ENCODE peak calls at places on chromosome 21, in eight cellular contexts. One of them, this sample, is unnamed.

GRCh38 chr21:15549671-15550070 is 180.1 kb upstream of the USP25 start:
- DNase-seq in AG04450: no peak
- DNase-seq in activated CD4-positive, alpha-beta memory T cell treated with anti-CD3 and anti-CD28 coated beads, Interleukin-2, amount 10 ng/mL, durations not matched to agents 7 days and 5 days: no peak
- DNase-seq in WTC11: no peak
- DNase-seq in AG20443: peak; percentile 27
- DNase-seq in EL: peak; percentile 73
- DNase-seq in KG1: no peak
- DNase-seq in T47D: no peak
- DNase-seq in this sample: no peak

GRCh38 chr21:29433366-29434059 is 134.8 kb downstream of the BACH1 start:
- DNase-seq in AG04450: peak; percentile 44
- DNase-seq in activated CD4-positive, alpha-beta memory T cell treated with anti-CD3 and anti-CD28 coated beads, Interleukin-2, amount 10 ng/mL, durations not matched to agents 7 days and 5 days: no peak
- DNase-seq in WTC11: no peak
- DNase-seq in AG20443: no peak
- DNase-seq in EL: no peak
- DNase-seq in KG1: no peak
- DNase-seq in T47D: peak; percentile 17
- DNase-seq in this sample: no peak

GRCh38 chr21:38202811-38203210 is 54.0 kb upstream of the KCNJ15 start:
- DNase-seq in AG04450: no peak
- DNase-seq in activated CD4-positive, alpha-beta memory T cell treated with anti-CD3 and anti-CD28 coated beads, Interleukin-2, amount 10 ng/mL, durations not matched to agents 7 days and 5 days: no peak
- DNase-seq in WTC11: no peak
- DNase-seq in AG20443: no peak
- DNase-seq in EL: no peak
- DNase-seq in KG1: no peak
- DNase-seq in T47D: no peak
- DNase-seq in this sample: no peak

GRCh38 chr21:22342855-22343254 is 1344.6 kb downstream of the NCAM2 start:
- DNase-seq in AG04450: no peak
- DNase-seq in activated CD4-positive, alpha-beta memory T cell treated with anti-CD3 and anti-CD28 coated beads, Interleukin-2, amount 10 ng/mL, durations not matched to agents 7 days and 5 days: no peak
- DNase-seq in WTC11: no peak
- DNase-seq in AG20443: no peak
- DNase-seq in EL: no peak
- DNase-seq in KG1: no peak
- DNase-seq in T47D: no peak
- DNase-seq in this sample: no peak

GRCh38 chr21:42191978-42192595 is 26.9 kb upstream of the ABCG1 start:
- DNase-seq in AG04450: no peak
- DNase-seq in activated CD4-positive, alpha-beta memory T cell treated with anti-CD3 and anti-CD28 coated beads, Interleukin-2, amount 10 ng/mL, durations not matched to agents 7 days and 5 days: no peak
- DNase-seq in WTC11: no peak
- DNase-seq in AG20443: no peak
- DNase-seq in EL: peak; percentile 14
- DNase-seq in KG1: no peak
- DNase-seq in T47D: no peak
- DNase-seq in this sample: no peak

GRCh38 chr21:34897828-34898227 is 151.3 kb downstream of the RUNX1 start:
- DNase-seq in AG04450: no peak
- DNase-seq in activated CD4-positive, alpha-beta memory T cell treated with anti-CD3 and anti-CD28 coated beads, Interleukin-2, amount 10 ng/mL, durations not matched to agents 7 days and 5 days: no peak
- DNase-seq in WTC11: no peak
- DNase-seq in AG20443: no peak
- DNase-seq in EL: no peak
- DNase-seq in KG1: no peak
- DNase-seq in T47D: no peak
- DNase-seq in this sample: no peak

GRCh38 chr21:19433623-19434022 is 1030.0 kb upstream of the TMPRSS15 start:
- DNase-seq in AG04450: no peak
- DNase-seq in activated CD4-positive, alpha-beta memory T cell treated with anti-CD3 and anti-CD28 coated beads, Interleukin-2, amount 10 ng/mL, durations not matched to agents 7 days and 5 days: no peak
- DNase-seq in WTC11: no peak
- DNase-seq in AG20443: no peak
- DNase-seq in EL: no peak
- DNase-seq in KG1: no peak
- DNase-seq in T47D: no peak
- DNase-seq in this sample: no peak

GRCh38 chr21:17550671-17551308 is 37.9 kb downstream of the CXADR start:
- DNase-seq in AG04450: no peak
- DNase-seq in activated CD4-positive, alpha-beta memory T cell treated with anti-CD3 and anti-CD28 coated beads, Interleukin-2, amount 10 ng/mL, durations not matched to agents 7 days and 5 days: no peak
- DNase-seq in WTC11: no peak
- DNase-seq in AG20443: no peak
- DNase-seq in EL: no peak
- DNase-seq in KG1: no peak
- DNase-seq in T47D: no peak
- DNase-seq in this sample: no peak

GRCh38 chr21:36732217-36732616 is 33.3 kb downstream of the SIM2 start:
- DNase-seq in AG04450: no peak
- DNase-seq in activated CD4-positive, alpha-beta memory T cell treated with anti-CD3 and anti-CD28 coated beads, Interleukin-2, amount 10 ng/mL, durations not matched to agents 7 days and 5 days: no peak
- DNase-seq in WTC11: no peak
- DNase-seq in AG20443: no peak
- DNase-seq in EL: no peak
- DNase-seq in KG1: no peak
- DNase-seq in T47D: no peak
- DNase-seq in this sample: no peak

GRCh38 chr21:32599146-32599925 is 12.8 kb downstream of the CFAP298 start:
- DNase-seq in AG04450: no peak
- DNase-seq in activated CD4-positive, alpha-beta memory T cell treated with anti-CD3 and anti-CD28 coated beads, Interleukin-2, amount 10 ng/mL, durations not matched to agents 7 days and 5 days: no peak
- DNase-seq in WTC11: no peak
- DNase-seq in AG20443: no peak
- DNase-seq in EL: no peak
- DNase-seq in KG1: no peak
- DNase-seq in T47D: no peak
- DNase-seq in this sample: no peak

GRCh38 chr21:45390831-45391742 is 13.9 kb upstream of the COL18A1 start:
- DNase-seq in AG04450: no peak
- DNase-seq in activated CD4-positive, alpha-beta memory T cell treated with anti-CD3 and anti-CD28 coated beads, Interleukin-2, amount 10 ng/mL, durations not matched to agents 7 days and 5 days: no peak
- DNase-seq in WTC11: peak; percentile 6
- DNase-seq in AG20443: no peak
- DNase-seq in EL: no peak
- DNase-seq in KG1: no peak
- DNase-seq in T47D: no peak
- DNase-seq in this sample: no peak

GRCh38 chr21:43923391-43923790 is 58.4 kb downstream of the AGPAT3 start:
- DNase-seq in AG04450: no peak
- DNase-seq in activated CD4-positive, alpha-beta memory T cell treated with anti-CD3 and anti-CD28 coated beads, Interleukin-2, amount 10 ng/mL, durations not matched to agents 7 days and 5 days: no peak
- DNase-seq in WTC11: no peak
- DNase-seq in AG20443: peak; percentile 37
- DNase-seq in EL: peak; percentile 10
- DNase-seq in KG1: no peak
- DNase-seq in T47D: no peak
- DNase-seq in this sample: peak; percentile 19

GRCh38 chr21:43467785-43468184 is 40.9 kb upstream of the SIK1 start:
- DNase-seq in AG04450: no peak
- DNase-seq in activated CD4-positive, alpha-beta memory T cell treated with anti-CD3 and anti-CD28 coated beads, Interleukin-2, amount 10 ng/mL, durations not matched to agents 7 days and 5 days: peak; percentile 14
- DNase-seq in WTC11: no peak
- DNase-seq in AG20443: no peak
- DNase-seq in EL: no peak
- DNase-seq in KG1: no peak
- DNase-seq in T47D: no peak
- DNase-seq in this sample: no peak

GRCh38 chr21:36859744-36860501 is 106.5 kb downstream of the HLCS start:
- DNase-seq in AG04450: no peak
- DNase-seq in activated CD4-positive, alpha-beta memory T cell treated with anti-CD3 and anti-CD28 coated beads, Interleukin-2, amount 10 ng/mL, durations not matched to agents 7 days and 5 days: peak; percentile 77
- DNase-seq in WTC11: peak; percentile 82
- DNase-seq in AG20443: peak; percentile 70
- DNase-seq in EL: peak; percentile 79
- DNase-seq in KG1: no peak
- DNase-seq in T47D: no peak
- DNase-seq in this sample: no peak

GRCh38 chr21:41678944-41679343 is 87.9 kb downstream of the RIPK4 start:
- DNase-seq in AG04450: peak; percentile 78
- DNase-seq in activated CD4-positive, alpha-beta memory T cell treated with anti-CD3 and anti-CD28 coated beads, Interleukin-2, amount 10 ng/mL, durations not matched to agents 7 days and 5 days: no peak
- DNase-seq in WTC11: peak; percentile 85
- DNase-seq in AG20443: peak; percentile 98
- DNase-seq in EL: peak; percentile 98
- DNase-seq in KG1: no peak
- DNase-seq in T47D: peak; percentile 77
- DNase-seq in this sample: peak; percentile 97

GRCh38 chr21:45590726-45591618 is 48.7 kb upstream of the SLC19A1 start:
- DNase-seq in AG04450: no peak
- DNase-seq in activated CD4-positive, alpha-beta memory T cell treated with anti-CD3 and anti-CD28 coated beads, Interleukin-2, amount 10 ng/mL, durations not matched to agents 7 days and 5 days: peak; percentile 61
- DNase-seq in WTC11: peak; percentile 46
- DNase-seq in AG20443: no peak
- DNase-seq in EL: peak; percentile 9
- DNase-seq in KG1: no peak
- DNase-seq in T47D: no peak
- DNase-seq in this sample: no peak

GRCh38 chr21:14569868-14570267 is 23.8 kb upstream of the SAMSN1 start:
- DNase-seq in AG04450: no peak
- DNase-seq in activated CD4-positive, alpha-beta memory T cell treated with anti-CD3 and anti-CD28 coated beads, Interleukin-2, amount 10 ng/mL, durations not matched to agents 7 days and 5 days: no peak
- DNase-seq in WTC11: no peak
- DNase-seq in AG20443: no peak
- DNase-seq in EL: no peak
- DNase-seq in KG1: no peak
- DNase-seq in T47D: no peak
- DNase-seq in this sample: no peak

GRCh38 chr21:25518491-25518911 is 88.8 kb downstream of the MRPL39 start:
- DNase-seq in AG04450: no peak
- DNase-seq in activated CD4-positive, alpha-beta memory T cell treated with anti-CD3 and anti-CD28 coated beads, Interleukin-2, amount 10 ng/mL, durations not matched to agents 7 days and 5 days: no peak
- DNase-seq in WTC11: peak; percentile 30
- DNase-seq in AG20443: no peak
- DNase-seq in EL: peak; percentile 15
- DNase-seq in KG1: no peak
- DNase-seq in T47D: no peak
- DNase-seq in this sample: no peak

GRCh38 chr21:32666258-32666657 is 54.1 kb upstream of the CFAP298 start:
- DNase-seq in AG04450: no peak
- DNase-seq in activated CD4-positive, alpha-beta memory T cell treated with anti-CD3 and anti-CD28 coated beads, Interleukin-2, amount 10 ng/mL, durations not matched to agents 7 days and 5 days: no peak
- DNase-seq in WTC11: no peak
- DNase-seq in AG20443: no peak
- DNase-seq in EL: no peak
- DNase-seq in KG1: no peak
- DNase-seq in T47D: no peak
- DNase-seq in this sample: no peak

GRCh38 chr21:45584786-45585185 is 42.5 kb upstream of the SLC19A1 start:
- DNase-seq in AG04450: no peak
- DNase-seq in activated CD4-positive, alpha-beta memory T cell treated with anti-CD3 and anti-CD28 coated beads, Interleukin-2, amount 10 ng/mL, durations not matched to agents 7 days and 5 days: no peak
- DNase-seq in WTC11: no peak
- DNase-seq in AG20443: no peak
- DNase-seq in EL: no peak
- DNase-seq in KG1: no peak
- DNase-seq in T47D: no peak
- DNase-seq in this sample: no peak

GRCh38 chr21:44530221-44530902 is 9.6 kb downstream of the KRTAP10-1 start:
- DNase-seq in AG04450: no peak
- DNase-seq in activated CD4-positive, alpha-beta memory T cell treated with anti-CD3 and anti-CD28 coated beads, Interleukin-2, amount 10 ng/mL, durations not matched to agents 7 days and 5 days: no peak
- DNase-seq in WTC11: no peak
- DNase-seq in AG20443: no peak
- DNase-seq in EL: no peak
- DNase-seq in KG1: no peak
- DNase-seq in T47D: no peak
- DNase-seq in this sample: no peak

GRCh38 chr21:15224346-15225086 is 159.7 kb upstream of the NRIP1 start:
- DNase-seq in AG04450: peak; percentile 55
- DNase-seq in activated CD4-positive, alpha-beta memory T cell treated with anti-CD3 and anti-CD28 coated beads, Interleukin-2, amount 10 ng/mL, durations not matched to agents 7 days and 5 days: no peak
- DNase-seq in WTC11: no peak
- DNase-seq in AG20443: peak; percentile 48
- DNase-seq in EL: peak; percentile 87
- DNase-seq in KG1: no peak
- DNase-seq in T47D: no peak
- DNase-seq in this sample: peak; percentile 89

GRCh38 chr21:9780441-9780937 is 740.9 kb upstream of the TPTE start:
- DNase-seq in AG04450: no peak
- DNase-seq in activated CD4-positive, alpha-beta memory T cell treated with anti-CD3 and anti-CD28 coated beads, Interleukin-2, amount 10 ng/mL, durations not matched to agents 7 days and 5 days: no peak
- DNase-seq in WTC11: no peak
- DNase-seq in AG20443: no peak
- DNase-seq in EL: no peak
- DNase-seq in KG1: no peak
- DNase-seq in T47D: no peak
- DNase-seq in this sample: no peak

GRCh38 chr21:41772351-41773080 is 5.7 kb upstream of the RIPK4 start:
- DNase-seq in AG04450: no peak
- DNase-seq in activated CD4-positive, alpha-beta memory T cell treated with anti-CD3 and anti-CD28 coated beads, Interleukin-2, amount 10 ng/mL, durations not matched to agents 7 days and 5 days: no peak
- DNase-seq in WTC11: peak; percentile 50
- DNase-seq in AG20443: no peak
- DNase-seq in EL: no peak
- DNase-seq in KG1: no peak
- DNase-seq in T47D: no peak
- DNase-seq in this sample: no peak

GRCh38 chr21:43283136-43283924 is 114.5 kb downstream of the CRYAA start:
- DNase-seq in AG04450: no peak
- DNase-seq in activated CD4-positive, alpha-beta memory T cell treated with anti-CD3 and anti-CD28 coated beads, Interleukin-2, amount 10 ng/mL, durations not matched to agents 7 days and 5 days: no peak
- DNase-seq in WTC11: no peak
- DNase-seq in AG20443: no peak
- DNase-seq in EL: no peak
- DNase-seq in KG1: no peak
- DNase-seq in T47D: no peak
- DNase-seq in this sample: no peak

GRCh38 chr21:37220433-37220980 is 46.6 kb downstream of the VPS26C start:
- DNase-seq in AG04450: no peak
- DNase-seq in activated CD4-positive, alpha-beta memory T cell treated with anti-CD3 and anti-CD28 coated beads, Interleukin-2, amount 10 ng/mL, durations not matched to agents 7 days and 5 days: peak; percentile 49
- DNase-seq in WTC11: peak; percentile 24
- DNase-seq in AG20443: peak; percentile 65
- DNase-seq in EL: peak; percentile 63
- DNase-seq in KG1: peak; percentile 60
- DNase-seq in T47D: no peak
- DNase-seq in this sample: peak; percentile 25

GRCh38 chr21:28256420-28256831 is 736.3 kb downstream of the LTN1 start:
- DNase-seq in AG04450: no peak
- DNase-seq in activated CD4-positive, alpha-beta memory T cell treated with anti-CD3 and anti-CD28 coated beads, Interleukin-2, amount 10 ng/mL, durations not matched to agents 7 days and 5 days: no peak
- DNase-seq in WTC11: no peak
- DNase-seq in AG20443: no peak
- DNase-seq in EL: peak; percentile 58
- DNase-seq in KG1: no peak
- DNase-seq in T47D: no peak
- DNase-seq in this sample: no peak

GRCh38 chr21:42526379-42526727 is 12.7 kb downstream of the SLC37A1 start:
- DNase-seq in AG04450: no peak
- DNase-seq in activated CD4-positive, alpha-beta memory T cell treated with anti-CD3 and anti-CD28 coated beads, Interleukin-2, amount 10 ng/mL, durations not matched to agents 7 days and 5 days: no peak
- DNase-seq in WTC11: no peak
- DNase-seq in AG20443: no peak
- DNase-seq in EL: no peak
- DNase-seq in KG1: no peak
- DNase-seq in T47D: no peak
- DNase-seq in this sample: no peak

GRCh38 chr21:39057121-39057520 is 126.1 kb downstream of the PSMG1 start:
- DNase-seq in AG04450: no peak
- DNase-seq in activated CD4-positive, alpha-beta memory T cell treated with anti-CD3 and anti-CD28 coated beads, Interleukin-2, amount 10 ng/mL, durations not matched to agents 7 days and 5 days: no peak
- DNase-seq in WTC11: no peak
- DNase-seq in AG20443: no peak
- DNase-seq in EL: no peak
- DNase-seq in KG1: no peak
- DNase-seq in T47D: no peak
- DNase-seq in this sample: no peak